ENCODE peak calls at places on chromosome 6, in seven cellular contexts. X, Y, B, L, Z, S and N are unnamed samples.

GRCh38 chr6:19450651-19451050 is 386.5 kb upstream of the ID4 start:
- DNase-seq in L (no peak), X (no peak), Z (no peak), Y (no peak), B (no peak), S (no peak), N (no peak)

GRCh38 chr6:26044140-26045045 is 42.8 kb upstream of the HFE start:
- DNase-seq in Z (no peak), X (peak), S (no peak), L (no peak), Y (peak), B (no peak), N (no peak)

GRCh38 chr6:36980129-36980528 is 5.9 kb downstream of the MTCH1 start:
- DNase-seq in B (no peak), Y (no peak), L (no peak), Z (no peak), X (no peak), S (no peak), N (no peak)

GRCh38 chr6:134630468-134631180 is 312.7 kb upstream of the SGK1 start:
- DNase-seq in Y (no peak), B (no peak), X (no peak), L (peak), Z (no peak), S (no peak), N (no peak)

GRCh38 chr6:33771342-33772113 is 17.4 kb downstream of the LEMD2 start:
- DNase-seq in Z (no peak), X (peak), Y (peak), S (peak), L (peak), B (peak), N (no peak)

GRCh38 chr6:133214267-133214666 is 26.9 kb upstream of the EYA4 start:
- DNase-seq in L (no peak), S (no peak), Z (no peak), X (no peak), B (no peak), Y (no peak), N (no peak)

GRCh38 chr6:151005896-151006632 is 140.6 kb downstream of the MTHFD1L start:
- DNase-seq in X (no peak), Z (no peak), S (no peak), L (no peak), Y (no peak), B (no peak), N (no peak)

GRCh38 chr6:167399051-167399387 is 74.1 kb downstream of the TTLL2 start:
- DNase-seq in Y (no peak), L (no peak), X (no peak), B (no peak), S (no peak), Z (no peak), N (no peak)

GRCh38 chr6:37347177-37348145 is 6.3 kb upstream of the RNF8 start:
- DNase-seq in S (no peak), X (no peak), Z (no peak), L (no peak), Y (no peak), B (no peak), N (no peak)

GRCh38 chr6:89500486-89501020 is 67.6 kb downstream of the ANKRD6 start:
- DNase-seq in Z (no peak), S (no peak), X (no peak), L (no peak), B (no peak), Y (no peak), N (no peak)

GRCh38 chr6:169047345-169047744 is 206.3 kb downstream of the THBS2 start:
- DNase-seq in S (no peak), X (no peak), Y (no peak), L (no peak), Z (no peak), B (no peak), N (no peak)

GRCh38 chr6:10658910-10659696 is 35.3 kb downstream of the C6orf52 start:
- DNase-seq in Y (peak), S (no peak), L (no peak), X (no peak), Z (no peak), B (no peak), N (no peak)

GRCh38 chr6:37650071-37650481 is 47.6 kb downstream of the MDGA1 start:
- DNase-seq in S (peak), X (no peak), B (no peak), Z (no peak), L (peak), Y (no peak), N (no peak)

GRCh38 chr6:40708049-40708448 is 120.9 kb upstream of the LRFN2 start:
- DNase-seq in Y (no peak), B (no peak), Z (no peak), L (no peak), X (no peak), S (no peak), N (no peak)

GRCh38 chr6:1688396-1688795 is 78.7 kb downstream of the FOXC1 start:
- DNase-seq in S (no peak), Z (no peak), L (no peak), Y (no peak), B (no peak), X (no peak), N (no peak)

GRCh38 chr6:148746363-148747144 is at the start of gene UST:
- DNase-seq in Z (peak), X (peak), S (peak), L (peak), Y (peak), B (peak), N (peak)

GRCh38 chr6:89492025-89492640 is 59.2 kb downstream of the ANKRD6 start:
- DNase-seq in Y (no peak), S (no peak), Z (no peak), L (no peak), X (no peak), B (no peak), N (no peak)

GRCh38 chr6:1335367-1336037 is 23.6 kb downstream of the FOXQ1 start:
- DNase-seq in Z (peak), B (no peak), L (no peak), Y (peak), S (no peak), X (no peak), N (no peak)

GRCh38 chr6:116118608-116119007 is 7.3 kb downstream of the COL10A1 start:
- DNase-seq in X (no peak), Y (no peak), Z (no peak), B (no peak), L (no peak), S (no peak), N (no peak)

GRCh38 chr6:25165817-25166216 is 113.4 kb upstream of the CARMIL1 start:
- DNase-seq in S (no peak), B (no peak), X (no peak), Y (no peak), L (no peak), Z (no peak), N (no peak)

GRCh38 chr6:110944681-110945151 is 13.8 kb upstream of the GTF3C6 start:
- DNase-seq in Z (no peak), L (no peak), S (no peak), X (no peak), B (no peak), Y (peak), N (no peak)

GRCh38 chr6:319177-320131 is 27.2 kb downstream of the DUSP22 start:
- DNase-seq in Z (no peak), Y (no peak), S (no peak), X (no peak), L (no peak), B (no peak), N (no peak)

GRCh38 chr6:105545206-105545920 is 142.5 kb upstream of the PREP start:
- DNase-seq in X (no peak), S (no peak), Y (peak), L (no peak), B (no peak), Z (no peak), N (no peak)

GRCh38 chr6:40210628-40211056 is 276.4 kb upstream of the MOCS1 start:
- DNase-seq in Y (no peak), X (no peak), S (no peak), Z (no peak), L (no peak), B (no peak), N (no peak)

GRCh38 chr6:18053555-18054445 is 66.4 kb upstream of the KIF13A start:
- DNase-seq in L (no peak), X (no peak), Z (no peak), B (no peak), Y (peak), S (no peak), N (no peak)

GRCh38 chr6:111030008-111031006 is 48.5 kb downstream of the RPF2 start:
- DNase-seq in S (no peak), B (peak), Y (peak), L (no peak), Z (no peak), X (no peak), N (no peak)

GRCh38 chr6:168441434-168442391 is 729 bp downstream of the SMOC2 start:
- DNase-seq in Z (no peak), B (no peak), Y (no peak), S (no peak), X (peak), L (no peak), N (no peak)

DNA sequence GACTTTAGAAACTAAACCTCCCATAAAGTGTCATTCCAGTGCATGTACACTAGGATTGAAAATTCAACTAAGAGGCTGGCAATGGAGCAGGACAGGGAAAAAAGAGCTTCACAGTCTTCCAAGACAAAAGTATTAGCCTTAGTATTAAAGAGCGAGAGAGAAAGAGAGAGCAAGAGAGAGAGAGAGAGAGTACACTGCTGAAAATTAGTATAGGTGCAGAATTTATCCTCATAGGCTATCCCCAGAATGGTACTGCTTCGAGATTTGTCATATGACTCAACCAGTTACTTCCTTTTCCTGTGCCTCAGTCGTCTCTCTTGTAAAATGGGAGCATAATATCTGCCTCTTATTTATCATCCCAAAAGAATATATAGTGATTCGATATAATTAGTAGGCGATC is 543.2 kb upstream of the JARID2 start:
- DNase-seq in L (no peak), B (no peak), Z (no peak), S (no peak), X (no peak), Y (no peak), N (no peak)
- TF ChIP-seq CTCF in L (no peak), B (no peak), Z (no peak), S (no peak), X (no peak), Y (no peak), N (peak)

GRCh38 chr6:12909828-12910227 is 193.3 kb downstream of the PHACTR1 start:
- DNase-seq in L (no peak), B (no peak), Y (peak), Z (no peak), S (no peak), X (no peak), N (no peak)

GRCh38 chr6:12916001-12916400 is 199.4 kb downstream of the PHACTR1 start:
- DNase-seq in X (no peak), Z (no peak), S (no peak), L (no peak), B (no peak), Y (no peak), N (no peak)

GRCh38 chr6:12911387-12911960 is 194.9 kb downstream of the PHACTR1 start:
- DNase-seq in S (no peak), L (no peak), B (no peak), X (no peak), Z (no peak), Y (peak), N (no peak)
- TF ChIP-seq CTCF in S (peak), L (peak), B (peak), X (peak), Z (peak), Y (peak), N (peak)

GRCh38 chr6:112502348-112503130 is 155.4 kb downstream of the RFPL4B start:
- DNase-seq in L (no peak), X (no peak), Z (no peak), Y (peak), B (no peak), S (no peak), N (no peak)
- TF ChIP-seq CTCF in L (no peak), X (no peak), Z (peak), Y (peak), B (no peak), S (peak), N (peak)

DNA sequence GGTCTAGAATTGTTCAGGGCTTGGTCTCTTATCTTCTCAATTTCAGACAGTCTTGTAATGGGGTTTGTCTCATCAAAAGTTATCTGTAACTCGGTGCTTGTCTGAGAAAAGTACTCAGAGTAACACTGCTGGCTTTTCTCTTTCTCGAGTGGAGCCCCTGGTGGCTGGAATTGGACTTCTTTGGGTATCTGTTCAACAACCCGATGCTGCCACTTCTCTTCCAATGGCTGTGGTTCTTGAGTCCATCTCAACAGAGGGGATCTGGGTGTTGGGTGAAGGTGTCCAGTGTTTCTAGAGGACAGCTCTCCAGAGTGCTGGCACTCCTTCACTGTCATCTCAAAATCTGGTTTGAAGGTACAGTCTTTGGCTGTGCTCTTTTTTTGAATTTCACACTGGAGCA is 24.6 kb downstream of the DST start:
- DNase-seq in B (no peak), Y (no peak), S (no peak), L (no peak), Z (no peak), X (no peak), N (no peak)
- TF ChIP-seq CTCF in B (no peak), Y (peak), S (peak), L (no peak), Z (peak), X (no peak), N (peak)

GRCh38 chr6:29071831-29072723 is 15.0 kb downstream of the OR2B3 start:
- DNase-seq in L (peak), Z (no peak), B (no peak), Y (no peak), X (no peak), S (no peak), N (no peak)
- TF ChIP-seq CTCF in L (peak), Z (peak), B (no peak), Y (peak), X (peak), S (peak), N (peak)

GRCh38 chr6:39195792-39196385 is 33.4 kb downstream of the KCNK5 start:
- DNase-seq in L (no peak), B (no peak), X (no peak), Z (no peak), Y (no peak), S (no peak), N (no peak)

GRCh38 chr6:39196648-39197047 is 32.6 kb downstream of the KCNK5 start:
- DNase-seq in X (no peak), B (no peak), Y (no peak), L (no peak), S (no peak), Z (no peak), N (no peak)

GRCh38 chr6:39199541-39199940 is 29.7 kb downstream of the KCNK5 start:
- DNase-seq in L (no peak), Y (no peak), S (no peak), Z (no peak), X (no peak), B (no peak), N (no peak)

GRCh38 chr6:39199976-39200375 is 29.3 kb downstream of the KCNK5 start:
- DNase-seq in B (no peak), S (no peak), Y (no peak), L (no peak), X (no peak), Z (no peak), N (no peak)

DNA sequence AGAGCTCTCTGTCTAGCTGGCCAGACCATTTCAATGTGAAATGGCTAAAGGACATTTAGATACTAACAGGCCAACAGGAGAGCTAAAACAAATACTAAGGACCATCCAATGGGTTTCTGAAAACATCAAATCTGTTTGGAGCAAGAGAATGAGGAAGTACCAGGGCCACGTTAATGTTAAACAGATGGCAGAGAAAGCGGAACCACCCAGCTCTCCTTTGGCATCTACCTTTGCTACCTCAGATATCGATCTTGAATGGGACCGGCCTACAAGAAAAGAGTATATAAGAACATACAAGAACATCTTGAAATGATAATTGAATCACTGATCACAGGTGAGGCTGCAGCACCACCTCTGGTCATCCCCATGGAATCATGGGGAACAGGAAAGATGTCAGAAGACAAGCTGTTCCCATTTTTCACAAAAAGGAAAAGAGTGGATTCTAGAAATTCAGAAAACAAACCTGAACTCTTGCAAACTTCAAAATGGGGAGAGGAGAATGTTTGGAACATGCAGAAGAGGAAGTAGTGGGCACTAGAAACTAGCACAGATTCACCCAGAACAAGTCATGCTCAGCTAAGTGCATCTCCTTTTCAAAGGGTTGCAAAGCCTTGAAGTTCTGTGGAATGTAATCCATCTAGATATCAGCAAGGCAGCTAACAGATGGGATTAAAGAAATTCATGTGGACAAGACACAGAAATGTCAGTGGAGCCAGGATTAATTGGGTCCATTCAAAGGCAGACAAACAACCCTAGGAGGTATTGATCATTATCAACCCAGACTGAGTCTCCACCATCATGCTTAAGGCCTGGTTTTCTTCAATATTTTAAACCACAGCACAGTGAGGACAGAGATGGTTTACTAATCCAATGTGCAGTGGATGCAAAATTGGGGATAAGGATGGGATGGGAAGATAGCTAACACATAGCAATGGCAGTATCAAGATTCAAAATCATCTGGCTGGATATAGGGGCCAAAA is 31.5 kb downstream of the KCNK5 start:
- DNase-seq in Y (no peak), L (peak), Z (no peak), X (no peak), B (no peak), S (no peak), N (no peak)
- TF ChIP-seq CTCF in Y (no peak), L (no peak), Z (no peak), X (no peak), B (no peak), S (no peak), N (no peak)

DNA sequence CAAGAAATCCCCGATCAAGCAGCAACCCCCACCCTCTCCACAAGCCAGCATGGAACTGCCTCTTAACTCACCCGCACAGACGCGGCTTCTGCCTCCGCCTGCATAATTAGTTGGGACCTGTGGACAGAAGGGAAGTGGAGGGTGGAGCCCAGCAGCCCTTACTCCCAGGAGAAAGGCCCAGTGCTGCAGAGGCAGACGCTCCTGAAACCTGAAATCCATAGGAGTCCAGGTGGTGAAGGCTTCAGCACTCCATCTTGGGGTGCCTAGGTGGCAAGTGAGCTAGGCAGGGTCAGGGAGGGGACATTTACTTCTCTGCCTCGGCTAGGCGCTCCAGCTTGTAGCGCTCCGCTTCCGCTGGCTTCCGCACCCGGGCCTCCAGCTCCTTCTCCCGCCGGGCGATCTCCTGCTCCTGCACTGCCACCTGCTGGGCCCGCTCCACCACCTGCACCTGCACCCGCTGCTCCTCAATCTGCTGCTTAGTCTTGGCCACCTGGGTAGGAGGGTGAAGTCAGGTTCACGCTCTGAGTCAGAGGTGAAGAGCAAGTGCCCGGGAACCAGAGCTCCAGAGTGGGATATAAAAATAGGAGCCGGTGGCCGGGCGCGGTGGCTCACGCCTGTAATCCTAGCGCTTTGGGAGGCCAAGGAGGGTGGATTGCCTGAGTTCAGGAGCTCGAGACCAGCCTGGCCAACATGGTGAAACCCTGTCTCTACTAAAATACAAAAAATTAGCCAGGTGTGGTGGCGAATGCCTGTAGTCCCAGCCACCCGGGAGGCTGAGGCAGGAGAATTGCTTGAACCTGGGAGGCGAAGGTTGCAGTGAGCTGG is 10.7 kb downstream of the TUBB start:
- DNase-seq in L (peak), B (peak), Y (peak), S (peak), Z (peak), X (peak), N (no peak)
- TF ChIP-seq CTCF in L (peak), B (peak), Y (peak), S (peak), Z (peak), X (peak), N (peak)